ENCODE peak calls at places on chromosomes 11 and 22, in eight cellular contexts. P, B, H, Q, C, N, X and V are unnamed samples.

GRCh38 chr11:8403310-8403709 is 139.6 kb upstream of the LMO1 start:
- DNase-seq in P (peak; percentile 20), B (no peak), H (no peak), Q (no peak), C (no peak), N (no peak), X (no peak), V (no peak)

GRCh38 chr11:47189100-47189834 is 3.0 kb upstream of the PACSIN3 start:
- DNase-seq in P (peak; percentile 86), B (peak; percentile 36), H (no peak), Q (no peak), C (no peak), N (no peak), X (peak; percentile 66), V (peak; percentile 74)

GRCh38 chr11:32792111-32792947 is 2.1 kb downstream of the CCDC73 start:
- DNase-seq in P (no peak), B (no peak), H (no peak), Q (no peak), C (no peak), N (no peak), X (no peak), V (no peak)

GRCh38 chr22:31122532-31123291 is at the start of gene INPP5J:
- DNase-seq in P (peak; percentile 50), B (peak; percentile 55), H (peak; percentile 54), Q (no peak), C (peak; percentile 69), N (no peak), X (no peak), V (no peak)

GRCh38 chr22:36439481-36440271 is 41.8 kb downstream of the TXN2 start:
- DNase-seq in P (peak; percentile 97), B (no peak), H (no peak), Q (no peak), C (peak; percentile 81), N (no peak), X (no peak), V (no peak)

GRCh38 chr11:76493040-76493439 is 48.2 kb downstream of the EMSY start:
- DNase-seq in P (no peak), B (no peak), H (no peak), Q (no peak), C (no peak), N (no peak), X (no peak), V (no peak)

GRCh38 chr11:9273430-9274336 is 8.5 kb upstream of the DENND5A start:
- DNase-seq in P (peak; percentile 78), B (no peak), H (peak; percentile 6), Q (no peak), C (no peak), N (no peak), X (no peak), V (no peak)

GRCh38 chr11:82718307-82718706 is 15.4 kb downstream of the FAM181B start:
- DNase-seq in P (peak; percentile 49), B (no peak), H (peak; percentile 50), Q (no peak), C (no peak), N (no peak), X (no peak), V (no peak)

GRCh38 chr11:78325274-78325781 is 92.3 kb downstream of the GAB2 start:
- DNase-seq in P (no peak), B (no peak), H (no peak), Q (no peak), C (no peak), N (no peak), X (no peak), V (no peak)

GRCh38 chr22:46966495-46966845 is 204.0 kb downstream of the TBC1D22A start:
- DNase-seq in P (peak; percentile 8), B (no peak), H (no peak), Q (no peak), C (no peak), N (no peak), X (no peak), V (no peak)

GRCh38 chr22:37160037-37160436 is 10.3 kb upstream of the IL2RB start:
- DNase-seq in P (no peak), B (no peak), H (no peak), Q (no peak), C (no peak), N (no peak), X (no peak), V (no peak)

GRCh38 chr11:1006762-1007161 is 29.8 kb downstream of the MUC6 start:
- DNase-seq in P (no peak), B (no peak), H (no peak), Q (no peak), C (no peak), N (no peak), X (no peak), V (no peak)

GRCh38 chr11:9802291-9802861 is 138.5 kb downstream of the SWAP70 start:
- DNase-seq in P (peak; percentile 91), B (peak; percentile 8), H (no peak), Q (no peak), C (no peak), N (no peak), X (peak; percentile 30), V (peak; percentile 66)

GRCh38 chr11:76752321-76753175 is 30.6 kb upstream of the TSKU start:
- DNase-seq in P (peak; percentile 88), B (peak; percentile 68), H (no peak), Q (no peak), C (peak; percentile 84), N (peak; percentile 93), X (no peak), V (no peak)

GRCh38 chr22:35363571-35364086 is 17.3 kb upstream of the HMOX1 start:
- DNase-seq in P (no peak), B (no peak), H (no peak), Q (no peak), C (no peak), N (no peak), X (no peak), V (no peak)

GRCh38 chr11:134126197-134126822 is 57.4 kb downstream of the JAM3 start:
- DNase-seq in P (peak; percentile 97), B (no peak), H (peak; percentile 61), Q (no peak), C (no peak), N (no peak), X (no peak), V (peak; percentile 34)

GRCh38 chr22:19931514-19931913 is 10.1 kb upstream of the COMT start:
- DNase-seq in P (no peak), B (no peak), H (no peak), Q (no peak), C (no peak), N (no peak), X (no peak), V (no peak)

GRCh38 chr22:38833061-38833460 is 10.8 kb downstream of the NPTXR start:
- DNase-seq in P (no peak), B (no peak), H (no peak), Q (no peak), C (no peak), N (no peak), X (no peak), V (no peak)

GRCh38 chr11:44574620-44575287 is 9.3 kb downstream of the CD82 start:
- DNase-seq in P (peak; percentile 98), B (peak; percentile 47), H (no peak), Q (no peak), C (no peak), N (no peak), X (no peak), V (peak; percentile 92)

GRCh38 chr11:68370211-68371111 is 58.1 kb downstream of the LRP5 start:
- DNase-seq in P (no peak), B (peak; percentile 53), H (no peak), Q (no peak), C (peak; percentile 46), N (peak; percentile 89), X (no peak), V (no peak)

DNA sequence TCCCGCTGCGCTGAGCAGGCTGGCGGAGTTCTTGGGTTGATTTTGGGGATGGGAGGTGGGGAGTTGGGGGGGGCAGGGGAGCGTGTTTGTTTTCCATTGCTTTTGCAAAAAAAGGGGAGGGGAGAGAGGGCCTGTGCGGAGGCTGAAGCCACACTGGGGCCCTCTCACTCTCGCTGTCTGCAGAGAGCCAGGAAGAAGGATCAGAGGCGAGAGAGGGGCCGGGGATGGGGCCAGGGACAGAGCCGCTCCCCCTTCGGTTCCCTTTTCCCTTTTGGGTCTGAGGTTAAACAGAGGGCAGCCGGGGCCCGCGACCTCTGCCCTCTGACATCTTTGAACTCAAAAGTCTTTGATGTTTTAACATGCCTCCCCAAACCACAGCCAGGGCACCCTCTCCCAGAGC is 17.4 kb upstream of the H19 start:
- DNase-seq in P (no peak), B (no peak), H (no peak), Q (no peak), C (no peak), N (no peak), X (no peak), V (no peak)
- H3K27ac ChIP-seq in P (no peak overlapping the region), B (no peak overlapping the region), H (no peak overlapping the region), Q (no peak overlapping the region), C (no peak overlapping the region), N (no peak overlapping the region), X (no peak overlapping the region), V (no peak overlapping the region)

GRCh38 chr22:40678493-40679248 is 613 bp upstream of the MCHR1 start:
- DNase-seq in P (no peak), B (no peak), H (no peak), Q (no peak), C (no peak), N (no peak), X (no peak), V (no peak)
- H3K27ac ChIP-seq in P (no peak overlapping the region), B (no peak overlapping the region), H (no peak overlapping the region), Q (no peak overlapping the region), C (no peak overlapping the region), N (no peak overlapping the region), X (no peak overlapping the region), V (no peak overlapping the region)

GRCh38 chr11:72001834-72002591 is 3.3 kb downstream of the IL18BP start:
- DNase-seq in P (no peak), B (no peak), H (no peak), Q (no peak), C (no peak), N (no peak), X (no peak), V (no peak)
- H3K27ac ChIP-seq in P (no peak overlapping the region), B (no peak overlapping the region), H (no peak overlapping the region), Q (no peak overlapping the region), C (peak overlapping the region; percentile 48), N (peak overlapping the region; percentile 9), X (no peak overlapping the region), V (no peak overlapping the region)

DNA sequence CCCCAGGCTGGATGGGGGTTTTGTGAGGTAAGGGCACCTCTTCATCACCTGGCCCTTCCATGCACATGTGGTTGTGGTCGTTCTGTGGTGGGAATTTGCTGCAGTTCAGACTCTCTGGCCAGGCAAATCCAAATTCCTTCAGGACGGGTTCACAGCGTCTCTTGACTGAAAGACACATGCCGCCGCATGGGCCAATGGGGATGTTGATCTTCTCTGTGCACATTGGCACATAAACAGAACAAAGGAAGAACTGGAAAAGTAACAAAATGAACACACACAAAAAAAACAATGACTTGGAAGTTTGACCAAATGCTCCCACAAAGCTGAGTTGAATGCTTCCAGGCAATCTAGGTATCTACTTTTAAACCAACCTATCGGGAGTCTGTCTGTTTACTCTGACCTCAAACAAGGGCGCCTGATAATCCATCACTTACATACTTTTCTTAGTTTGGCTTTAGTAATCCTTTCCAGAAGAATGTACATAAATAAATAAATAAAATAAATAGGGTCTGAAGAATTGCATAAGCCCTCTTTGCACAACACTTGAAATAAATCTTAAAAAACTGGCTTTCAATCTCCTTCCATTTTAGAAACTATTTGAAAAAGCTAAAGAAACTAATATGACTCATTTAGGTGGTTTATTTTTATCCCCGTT is 2.8 kb downstream of the FZD4 start:
- DNase-seq in P (no peak), B (peak; percentile 55), H (no peak), Q (no peak), C (no peak), N (no peak), X (no peak), V (no peak)
- H3K27ac ChIP-seq in P (no peak overlapping the region), B (no peak overlapping the region), H (no peak overlapping the region), Q (peak overlapping the region; percentile 92), C (peak overlapping the region; percentile 95), N (peak overlapping the region; percentile 85), X (no peak overlapping the region), V (no peak overlapping the region)